ENCODE peak calls at places on chromosomes 5 and 9, in seven cellular contexts. L is lung microvascular endothelial cell, H is nephron progenitor cell, P is K562, J is fibroblast of lung, X is aorta, B is upper lobe of left lung. N is an unnamed sample.

GRCh38 chr5:176578391-176578808 is 29.3 kb downstream of the CDHR2 start:
- DNase-seq in L (peak; percentile 29), H (peak; percentile 68), P (peak; percentile 84), J (peak; percentile 26), X (peak; percentile 65), B (peak; percentile 71), N (no peak)

GRCh38 chr5:71576241-71576640 is 10.9 kb upstream of the MCCC2 start:
- DNase-seq in L (no peak), H (no peak), P (no peak), J (no peak), X (no peak), B (no peak), N (no peak)

GRCh38 chr5:139593716-139594319 is 32.7 kb downstream of the UBE2D2 start:
- DNase-seq in L (peak; percentile 4), H (no peak), P (no peak), J (peak; percentile 21), X (no peak), B (no peak), N (no peak)

GRCh38 chr5:98309785-98310566 is 463.5 kb upstream of the RGMB start:
- DNase-seq in L (peak; percentile 100), H (no peak), P (no peak), J (peak; percentile 90), X (no peak), B (no peak), N (peak; percentile 54)

GRCh38 chr5:6572086-6572824 is 60.6 kb downstream of the NSUN2 start:
- DNase-seq in L (no peak), H (no peak), P (no peak), J (no peak), X (no peak), B (no peak), N (no peak)

GRCh38 chr5:39605966-39606591 is 181.3 kb upstream of the DAB2 start:
- DNase-seq in L (peak; percentile 38), H (no peak), P (no peak), J (peak; percentile 60), X (no peak), B (no peak), N (no peak)

GRCh38 chr5:52922384-52922783 is 66.8 kb upstream of the ITGA2 start:
- DNase-seq in L (peak; percentile 97), H (no peak), P (no peak), J (peak; percentile 90), X (no peak), B (peak; percentile 75), N (peak; percentile 83)

GRCh38 chr5:13643196-13643595 is 301.3 kb downstream of the DNAH5 start:
- DNase-seq in L (no peak), H (no peak), P (no peak), J (no peak), X (no peak), B (no peak), N (no peak)

GRCh38 chr5:39424751-39425524 is at the start of gene DAB2:
- DNase-seq in L (peak; percentile 97), H (peak; percentile 84), P (peak; percentile 85), J (peak; percentile 94), X (peak; percentile 92), B (peak; percentile 90), N (peak; percentile 88)

GRCh38 chr9:134455951-134456739 is 129.9 kb downstream of the RXRA start:
- DNase-seq in L (peak; percentile 93), H (no peak), P (peak; percentile 25), J (peak; percentile 98), X (peak; percentile 94), B (peak; percentile 85), N (peak; percentile 92)